ENCODE peak calls at places on chromosomes 1 and 21, in six cellular contexts. One of them, this sample, is unnamed.

GRCh38 chr1:181485276-181486097 is 2.2 kb downstream of the CACNA1E start:
- DNase-seq in astrocyte: no peak
- DNase-seq in left lung: peak; percentile 87
- DNase-seq in MM.1S: peak; percentile 82
- DNase-seq in cardiac muscle cell: peak; percentile 82
- DNase-seq in Panc1: no peak
- DNase-seq in this sample: peak; percentile 19

GRCh38 chr21:42263591-42264131 is 44.7 kb downstream of the ABCG1 start:
- DNase-seq in astrocyte: no peak
- DNase-seq in left lung: peak; percentile 75
- DNase-seq in MM.1S: no peak
- DNase-seq in cardiac muscle cell: no peak
- DNase-seq in Panc1: no peak
- DNase-seq in this sample: no peak

GRCh38 chr1:56411484-56412180 is 167.7 kb downstream of the PLPP3 start:
- DNase-seq in astrocyte: peak; percentile 68
- DNase-seq in left lung: no peak
- DNase-seq in MM.1S: no peak
- DNase-seq in cardiac muscle cell: no peak
- DNase-seq in Panc1: no peak
- DNase-seq in this sample: no peak

GRCh38 chr1:30645807-30646206 is 77.6 kb downstream of the MATN1 start:
- DNase-seq in astrocyte: peak; percentile 16
- DNase-seq in left lung: no peak
- DNase-seq in MM.1S: no peak
- DNase-seq in cardiac muscle cell: no peak
- DNase-seq in Panc1: peak; percentile 7
- DNase-seq in this sample: peak; percentile 90

GRCh38 chr1:82400521-82400920 is 599.8 kb downstream of the ADGRL2 start:
- DNase-seq in astrocyte: no peak
- DNase-seq in left lung: no peak
- DNase-seq in MM.1S: no peak
- DNase-seq in cardiac muscle cell: no peak
- DNase-seq in Panc1: no peak
- DNase-seq in this sample: no peak

GRCh38 chr1:153633161-153633746 is 612 bp upstream of the CHTOP start:
- DNase-seq in astrocyte: no peak
- DNase-seq in left lung: no peak
- DNase-seq in MM.1S: no peak
- DNase-seq in cardiac muscle cell: no peak
- DNase-seq in Panc1: no peak
- DNase-seq in this sample: no peak

GRCh38 chr1:195756109-195756508 is 852.1 kb downstream of the KCNT2 start:
- DNase-seq in astrocyte: no peak
- DNase-seq in left lung: no peak
- DNase-seq in MM.1S: no peak
- DNase-seq in cardiac muscle cell: no peak
- DNase-seq in Panc1: no peak
- DNase-seq in this sample: no peak

GRCh38 chr1:3900969-3901529 is 977 bp upstream of the C1orf174 start:
- DNase-seq in astrocyte: peak; percentile 84
- DNase-seq in left lung: peak; percentile 99
- DNase-seq in MM.1S: peak; percentile 97
- DNase-seq in cardiac muscle cell: peak; percentile 98
- DNase-seq in Panc1: peak; percentile 83
- DNase-seq in this sample: peak; percentile 80

GRCh38 chr1:8745749-8746390 is 71.6 kb downstream of the RERE start:
- DNase-seq in astrocyte: peak; percentile 38
- DNase-seq in left lung: no peak
- DNase-seq in MM.1S: no peak
- DNase-seq in cardiac muscle cell: no peak
- DNase-seq in Panc1: no peak
- DNase-seq in this sample: peak; percentile 11

GRCh38 chr1:8742022-8742924 is 75.2 kb downstream of the RERE start:
- DNase-seq in astrocyte: no peak
- DNase-seq in left lung: no peak
- DNase-seq in MM.1S: no peak
- DNase-seq in cardiac muscle cell: no peak
- DNase-seq in Panc1: no peak
- DNase-seq in this sample: no peak

GRCh38 chr1:8736927-8737326 is 80.5 kb downstream of the RERE start:
- DNase-seq in astrocyte: no peak
- DNase-seq in left lung: no peak
- DNase-seq in MM.1S: no peak
- DNase-seq in cardiac muscle cell: no peak
- DNase-seq in Panc1: no peak
- DNase-seq in this sample: no peak

GRCh38 chr1:8739377-8739776 is 78.1 kb downstream of the RERE start:
- DNase-seq in astrocyte: no peak
- DNase-seq in left lung: no peak
- DNase-seq in MM.1S: peak; percentile 24
- DNase-seq in cardiac muscle cell: no peak
- DNase-seq in Panc1: no peak
- DNase-seq in this sample: no peak

DNA sequence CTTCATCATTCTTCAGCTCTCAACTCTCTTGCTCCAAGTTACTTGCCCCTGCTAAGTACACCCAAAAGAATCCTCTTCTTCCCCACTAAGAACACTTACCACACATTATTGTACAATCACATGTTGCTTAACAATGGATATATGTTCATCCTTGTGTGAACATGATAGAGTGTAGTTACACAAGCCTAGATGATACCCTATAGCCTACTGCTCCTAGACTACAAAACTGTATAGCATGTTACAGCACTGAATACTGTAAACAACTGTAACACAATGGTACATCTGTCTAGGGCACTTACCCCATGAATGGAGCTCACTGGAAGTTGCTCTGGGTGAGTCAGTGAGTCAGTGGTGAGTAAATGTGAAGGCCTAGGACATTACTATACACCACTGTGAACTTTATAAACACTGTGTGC is 77.4 kb downstream of the RERE start:
- DNase-seq in astrocyte: peak; percentile 85
- DNase-seq in left lung: no peak
- DNase-seq in MM.1S: no peak
- DNase-seq in cardiac muscle cell: no peak
- DNase-seq in Panc1: no peak
- DNase-seq in this sample: peak; percentile 91
- H3K27ac ChIP-seq in astrocyte: peak overlapping the region; percentile 59
- H3K27ac ChIP-seq in left lung: no peak overlapping the region
- H3K27ac ChIP-seq in MM.1S: no peak overlapping the region
- H3K27ac ChIP-seq in cardiac muscle cell: no peak overlapping the region
- H3K27ac ChIP-seq in Panc1: no peak overlapping the region
- H3K27ac ChIP-seq in this sample: peak overlapping the region; percentile 41

DNA sequence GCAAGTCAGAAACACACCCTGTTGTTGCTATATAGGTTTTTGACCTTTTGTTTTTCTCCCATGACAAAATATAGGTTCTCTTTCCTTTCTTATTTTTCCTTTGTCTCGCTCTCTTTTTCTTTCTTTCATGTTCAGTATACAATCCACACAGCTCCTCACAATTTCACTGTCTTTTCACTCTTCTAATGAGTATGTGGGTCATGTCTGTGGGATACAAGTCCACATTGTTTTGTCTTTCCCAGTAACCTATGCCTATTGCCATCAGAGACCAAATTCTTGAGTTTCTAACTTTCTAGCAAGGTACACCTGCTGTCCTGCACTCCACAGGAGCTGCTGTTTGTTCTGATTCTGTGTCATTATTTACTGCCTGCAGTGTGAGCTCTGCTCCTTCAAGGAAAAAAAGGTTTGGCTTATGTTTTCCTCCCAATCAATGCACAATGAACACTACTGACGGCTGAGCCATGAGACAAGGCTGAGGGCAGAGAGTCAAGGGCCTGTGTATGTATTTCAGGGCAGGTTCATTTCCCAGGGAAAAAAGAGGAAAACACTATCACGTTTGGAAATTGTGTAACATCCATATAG is 453.8 kb downstream of the NEGR1 start:
- DNase-seq in astrocyte: no peak
- DNase-seq in left lung: no peak
- DNase-seq in MM.1S: no peak
- DNase-seq in cardiac muscle cell: no peak
- DNase-seq in Panc1: no peak
- DNase-seq in this sample: no peak
- H3K27ac ChIP-seq in astrocyte: no peak overlapping the region
- H3K27ac ChIP-seq in left lung: no peak overlapping the region
- H3K27ac ChIP-seq in MM.1S: no peak overlapping the region
- H3K27ac ChIP-seq in cardiac muscle cell: no peak overlapping the region
- H3K27ac ChIP-seq in Panc1: no peak overlapping the region
- H3K27ac ChIP-seq in this sample: no peak overlapping the region

GRCh38 chr1:8468751-8469150 is 150.8 kb downstream of the SLC45A1 start:
- DNase-seq in astrocyte: no peak
- DNase-seq in left lung: no peak
- DNase-seq in MM.1S: no peak
- DNase-seq in cardiac muscle cell: no peak
- DNase-seq in Panc1: no peak
- DNase-seq in this sample: no peak
- H3K27ac ChIP-seq in astrocyte: no peak overlapping the region
- H3K27ac ChIP-seq in left lung: no peak overlapping the region
- H3K27ac ChIP-seq in MM.1S: no peak overlapping the region
- H3K27ac ChIP-seq in cardiac muscle cell: no peak overlapping the region
- H3K27ac ChIP-seq in Panc1: no peak overlapping the region
- H3K27ac ChIP-seq in this sample: no peak overlapping the region

DNA sequence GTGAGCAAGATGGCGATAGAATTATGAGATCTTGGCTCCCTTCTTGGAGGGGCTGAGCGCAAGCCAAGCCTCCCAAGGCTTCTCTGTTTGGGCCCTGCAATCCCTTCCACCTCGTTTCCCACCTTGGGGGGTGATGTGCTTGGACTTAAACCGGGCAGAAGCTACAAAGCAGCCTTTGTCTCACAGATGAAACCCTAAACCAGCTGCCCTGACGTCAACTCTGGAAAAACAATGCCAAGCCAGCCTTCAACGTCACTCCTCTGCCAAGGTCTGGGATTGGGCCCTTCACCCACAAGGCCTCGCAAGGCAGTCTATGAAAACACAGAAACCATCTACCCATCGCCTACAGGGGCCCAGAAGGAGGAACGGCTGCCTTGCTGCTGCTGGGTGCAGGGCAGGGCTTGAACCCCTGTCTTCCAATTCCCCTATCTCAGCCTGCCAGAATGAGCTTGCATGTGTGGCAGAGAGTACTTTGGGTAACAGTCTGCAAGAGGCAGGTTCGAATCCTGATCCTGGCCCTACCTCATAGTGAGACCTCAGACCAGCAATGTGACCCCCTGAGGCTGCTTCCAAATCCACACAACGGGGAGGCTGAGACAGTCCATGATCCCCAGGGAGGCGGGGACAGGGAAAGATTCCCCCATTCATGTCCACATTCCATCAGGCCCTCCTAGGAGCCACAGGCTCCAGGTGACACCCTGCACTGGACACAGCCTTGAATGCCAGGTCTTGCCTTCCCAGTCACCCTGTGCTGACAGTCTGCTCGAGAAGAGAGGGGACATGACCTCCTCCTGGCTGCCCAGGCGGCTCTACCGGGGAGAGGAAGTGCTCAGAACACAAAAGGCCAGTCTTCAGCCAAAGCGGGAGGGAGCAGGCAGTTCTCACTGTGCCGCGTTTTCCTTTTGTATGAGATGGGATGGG is 15.0 kb downstream of the IFFO2 start:
- DNase-seq in astrocyte: peak; percentile 98
- DNase-seq in left lung: no peak
- DNase-seq in MM.1S: no peak
- DNase-seq in cardiac muscle cell: no peak
- DNase-seq in Panc1: no peak
- DNase-seq in this sample: peak; percentile 84
- H3K27ac ChIP-seq in astrocyte: peak overlapping the region; percentile 92
- H3K27ac ChIP-seq in left lung: peak overlapping the region; percentile 30
- H3K27ac ChIP-seq in MM.1S: no peak overlapping the region
- H3K27ac ChIP-seq in cardiac muscle cell: no peak overlapping the region
- H3K27ac ChIP-seq in Panc1: peak overlapping the region; percentile 84
- H3K27ac ChIP-seq in this sample: peak overlapping the region; percentile 86

GRCh38 chr21:33300701-33301631 is 23.8 kb upstream of the IFNAR1 start:
- DNase-seq in astrocyte: no peak
- DNase-seq in left lung: no peak
- DNase-seq in MM.1S: no peak
- DNase-seq in cardiac muscle cell: no peak
- DNase-seq in Panc1: no peak
- DNase-seq in this sample: no peak

GRCh38 chr21:33302055-33302454 is 22.7 kb upstream of the IFNAR1 start:
- DNase-seq in astrocyte: no peak
- DNase-seq in left lung: no peak
- DNase-seq in MM.1S: no peak
- DNase-seq in cardiac muscle cell: no peak
- DNase-seq in Panc1: no peak
- DNase-seq in this sample: no peak

GRCh38 chr21:33301632-33302002 is 23.2 kb upstream of the IFNAR1 start:
- DNase-seq in astrocyte: no peak
- DNase-seq in left lung: no peak
- DNase-seq in MM.1S: no peak
- DNase-seq in cardiac muscle cell: no peak
- DNase-seq in Panc1: no peak
- DNase-seq in this sample: no peak

GRCh38 chr21:33296156-33296555 is 28.6 kb upstream of the IFNAR1 start:
- DNase-seq in astrocyte: no peak
- DNase-seq in left lung: no peak
- DNase-seq in MM.1S: no peak
- DNase-seq in cardiac muscle cell: no peak
- DNase-seq in Panc1: no peak
- DNase-seq in this sample: no peak

DNA sequence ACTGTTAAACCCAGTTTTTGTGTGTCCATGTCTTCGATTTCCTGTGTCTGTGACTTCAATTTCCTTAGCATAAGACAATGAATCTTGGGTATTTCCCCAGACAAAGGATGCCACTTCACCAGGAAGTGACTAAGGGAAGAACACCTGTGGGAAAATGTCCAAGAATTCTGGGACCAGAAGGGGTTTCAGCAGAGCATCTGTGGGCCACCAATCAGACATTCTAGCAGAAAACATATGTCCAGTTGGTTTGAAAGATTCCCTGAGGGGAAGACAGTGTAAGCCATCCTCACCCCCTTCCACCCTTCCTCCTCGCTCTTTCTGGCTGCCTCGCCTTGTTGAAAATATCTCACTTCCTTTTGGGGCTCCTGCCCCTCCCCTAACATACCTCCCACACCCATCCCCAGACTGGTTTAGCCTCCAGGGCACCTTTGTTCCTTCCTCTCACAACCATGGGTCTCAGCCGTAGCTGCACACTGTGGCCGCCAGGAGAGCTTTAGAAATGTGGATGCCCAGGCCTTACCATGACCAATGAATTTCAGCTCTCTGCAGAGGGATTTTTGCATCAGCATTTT is 25.5 kb upstream of the IFNAR1 start:
- DNase-seq in astrocyte: no peak
- DNase-seq in left lung: no peak
- DNase-seq in MM.1S: peak; percentile 83
- DNase-seq in cardiac muscle cell: no peak
- DNase-seq in Panc1: no peak
- DNase-seq in this sample: peak; percentile 91
- H3K27ac ChIP-seq in astrocyte: no peak overlapping the region
- H3K27ac ChIP-seq in left lung: peak overlapping the region; percentile 94
- H3K27ac ChIP-seq in MM.1S: peak overlapping the region; percentile 37
- H3K27ac ChIP-seq in cardiac muscle cell: no peak overlapping the region
- H3K27ac ChIP-seq in Panc1: no peak overlapping the region
- H3K27ac ChIP-seq in this sample: peak overlapping the region; percentile 73